ENCODE peak calls at places on chromosomes 6 and 20, in seven cellular contexts. W is HCT116, V is SK-N-SH, H is K562, M is HepG2, X is GM12878, O is H1. C is an unnamed sample.

GRCh38 chr6:10412165-10412947 is 2.5 kb downstream of the TFAP2A start:
- DNase-seq in W (no peak), V (peak; percentile 61), H (no peak), M (no peak), X (no peak), O (no peak), C (no peak)

GRCh38 chr6:139369568-139370046 is 4.8 kb downstream of the CITED2 start:
- DNase-seq in W (no peak), V (peak; percentile 54), H (peak; percentile 64), M (peak; percentile 48), X (no peak), O (no peak), C (peak; percentile 79)

GRCh38 chr20:51712501-51713212 is 55.5 kb downstream of the ATP9A start:
- DNase-seq in W (peak; percentile 15), V (peak; percentile 35), H (no peak), M (peak; percentile 55), X (no peak), O (no peak), C (peak; percentile 41)

GRCh38 chr6:3281669-3282460 is 23.1 kb downstream of the PSMG4 start:
- DNase-seq in W (no peak), V (no peak), H (no peak), M (no peak), X (no peak), O (peak; percentile 21), C (no peak)

GRCh38 chr6:126293891-126294524 is 45.9 kb upstream of the CENPW start:
- DNase-seq in W (no peak), V (no peak), H (no peak), M (no peak), X (no peak), O (no peak), C (no peak)

GRCh38 chr6:149439626-149440025 is 39.6 kb downstream of the SUMO4 start:
- DNase-seq in W (no peak), V (no peak), H (no peak), M (no peak), X (no peak), O (no peak), C (no peak)

GRCh38 chr6:29201966-29202365 is 31.3 kb downstream of the OR2J2 start:
- DNase-seq in W (no peak), V (no peak), H (no peak), M (no peak), X (no peak), O (no peak), C (no peak)

GRCh38 chr20:61682114-61682997 is 383.3 kb downstream of the TAF4 start:
- DNase-seq in W (no peak), V (no peak), H (no peak), M (no peak), X (no peak), O (no peak), C (no peak)

GRCh38 chr20:51456511-51457280 is 85.8 kb downstream of the NFATC2 start:
- DNase-seq in W (peak; percentile 88), V (peak; percentile 89), H (peak; percentile 52), M (peak; percentile 78), X (no peak), O (no peak), C (peak; percentile 94)

GRCh38 chr20:50130995-50131394 is 18.0 kb upstream of the UBE2V1 start:
- DNase-seq in W (no peak), V (no peak), H (no peak), M (no peak), X (no peak), O (no peak), C (no peak)

GRCh38 chr20:25600632-25601031 is 15.3 kb upstream of the NINL start:
- DNase-seq in W (no peak), V (no peak), H (no peak), M (peak; percentile 59), X (no peak), O (no peak), C (peak; percentile 5)

GRCh38 chr6:71496018-71496800 is 207.6 kb downstream of the OGFRL1 start:
- DNase-seq in W (no peak), V (no peak), H (no peak), M (no peak), X (peak; percentile 38), O (no peak), C (no peak)

GRCh38 chr20:45630366-45630765 is 718 bp downstream of the WFDC9 start:
- DNase-seq in W (no peak), V (no peak), H (no peak), M (no peak), X (no peak), O (no peak), C (no peak)

GRCh38 chr6:17601389-17601703 is 1.2 kb downstream of the FAM8A1 start:
- DNase-seq in W (no peak), V (peak; percentile 18), H (no peak), M (no peak), X (no peak), O (no peak), C (no peak)

GRCh38 chr6:37657117-37657886 is 40.4 kb downstream of the MDGA1 start:
- DNase-seq in W (peak; percentile 47), V (no peak), H (no peak), M (no peak), X (no peak), O (no peak), C (peak; percentile 60)

GRCh38 chr20:4327956-4328355 is 312.6 kb upstream of the RNF24 start:
- DNase-seq in W (no peak), V (no peak), H (no peak), M (no peak), X (no peak), O (no peak), C (no peak)

GRCh38 chr6:28211840-28212509 is 13.1 kb upstream of the ZSCAN9 start:
- DNase-seq in W (no peak), V (no peak), H (peak; percentile 67), M (no peak), X (no peak), O (no peak), C (no peak)

GRCh38 chr6:125155344-125155743 is 1.8 kb downstream of the TPD52L1 start:
- DNase-seq in W (no peak), V (no peak), H (no peak), M (no peak), X (no peak), O (no peak), C (no peak)

GRCh38 chr20:25310921-25311728 is 63.2 kb downstream of the PYGB start:
- DNase-seq in W (no peak), V (no peak), H (no peak), M (peak; percentile 55), X (no peak), O (no peak), C (no peak)

GRCh38 chr6:169935348-169935718 is 183.9 kb downstream of the ERMARD start:
- DNase-seq in W (no peak), V (no peak), H (no peak), M (no peak), X (no peak), O (no peak), C (no peak)

GRCh38 chr20:17504326-17504897 is 26.8 kb downstream of the BFSP1 start:
- DNase-seq in W (no peak), V (peak; percentile 52), H (no peak), M (no peak), X (no peak), O (no peak), C (no peak)

DNA sequence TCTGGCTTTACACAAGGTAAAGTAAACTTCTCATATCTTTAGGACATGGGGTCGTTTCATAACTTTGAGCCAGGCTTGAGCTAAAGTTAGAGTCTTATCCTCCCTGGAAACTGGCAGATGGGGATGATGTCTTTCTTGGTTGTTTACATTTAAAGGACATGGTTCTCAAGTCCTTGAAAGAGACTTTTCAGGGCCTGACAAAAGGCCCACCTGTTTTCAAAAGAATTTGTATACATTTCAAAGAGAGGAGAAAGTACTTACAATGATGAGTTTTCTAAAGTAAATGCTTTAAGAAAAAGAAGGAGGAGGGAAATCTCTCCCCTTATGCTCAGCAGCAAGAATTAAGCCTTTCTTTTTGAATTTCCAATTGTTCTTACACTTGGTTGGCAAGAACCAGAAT is 45.7 kb upstream of the TINAG start:
- DNase-seq in W (no peak), V (no peak), H (no peak), M (no peak), X (no peak), O (no peak), C (no peak)
- TF ChIP-seq JUND in W (no peak), V (no peak), H (no peak), M (no peak), X (no peak), O (no peak), C (no peak)

GRCh38 chr6:7697820-7698623 is 27.9 kb upstream of the BMP6 start:
- DNase-seq in W (no peak), V (no peak), H (peak; percentile 64), M (peak; percentile 84), X (no peak), O (no peak), C (no peak)
- TF ChIP-seq JUND in W (no peak), V (peak; percentile 26), H (peak; percentile 83), M (peak; percentile 20), X (no peak), O (no peak), C (no peak)

GRCh38 chr6:72677740-72678139 is 55.9 kb downstream of the KCNQ5 start:
- DNase-seq in W (no peak), V (peak; percentile 35), H (no peak), M (no peak), X (no peak), O (no peak), C (no peak)

GRCh38 chr6:72676995-72677394 is 55.1 kb downstream of the KCNQ5 start:
- DNase-seq in W (no peak), V (no peak), H (no peak), M (no peak), X (no peak), O (no peak), C (peak; percentile 30)

GRCh38 chr6:72674842-72675241 is 53.0 kb downstream of the KCNQ5 start:
- DNase-seq in W (no peak), V (no peak), H (no peak), M (no peak), X (no peak), O (no peak), C (no peak)

GRCh38 chr6:72672906-72673305 is 51.0 kb downstream of the KCNQ5 start:
- DNase-seq in W (no peak), V (no peak), H (no peak), M (no peak), X (no peak), O (no peak), C (no peak)

DNA sequence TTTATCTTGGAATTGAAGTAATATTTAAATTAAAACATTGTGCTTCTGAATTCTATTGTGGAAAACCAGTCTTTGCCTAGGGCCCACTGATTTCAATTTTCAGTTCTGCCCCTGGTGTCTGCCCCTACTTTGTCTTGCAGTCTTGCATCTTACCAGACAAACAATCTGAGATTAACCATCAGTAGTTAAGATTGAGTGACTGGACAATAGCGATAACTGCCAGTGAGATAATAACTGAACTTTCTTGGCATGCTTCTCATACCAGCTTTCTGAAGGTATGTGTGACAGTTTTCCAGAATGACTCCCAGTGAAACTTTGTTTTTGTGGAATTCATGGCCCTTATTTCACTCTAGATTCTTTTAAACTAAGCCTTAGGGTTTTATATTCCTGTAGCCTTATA is 53.5 kb downstream of the KCNQ5 start:
- DNase-seq in W (no peak), V (no peak), H (no peak), M (no peak), X (no peak), O (no peak), C (no peak)
- TF ChIP-seq JUND in W (no peak), V (no peak), H (no peak), M (no peak), X (no peak), O (no peak), C (no peak)

DNA sequence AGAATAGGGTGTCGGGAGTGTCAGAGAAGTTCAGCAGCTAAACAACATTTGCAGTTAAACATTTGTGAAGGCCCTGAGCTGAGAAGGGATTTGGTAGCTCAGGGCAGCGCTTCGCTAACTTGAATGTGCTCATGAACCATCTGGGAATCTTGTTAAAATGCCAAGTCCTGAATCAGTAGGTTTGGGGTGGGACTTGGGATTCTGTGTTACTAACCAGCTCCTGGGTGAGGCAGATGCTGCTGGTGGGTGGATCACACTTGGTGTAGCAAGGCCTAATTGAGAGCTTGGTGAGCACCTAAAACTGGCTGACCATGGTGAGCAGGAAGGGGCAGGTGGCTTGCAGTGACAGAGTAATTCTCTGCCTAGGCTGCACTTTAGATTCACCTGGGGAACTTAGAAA is 5.9 kb downstream of the PTPRA start:
- DNase-seq in W (no peak), V (no peak), H (no peak), M (no peak), X (no peak), O (no peak), C (no peak)
- TF ChIP-seq JUND in W (no peak), V (no peak), H (no peak), M (no peak), X (no peak), O (no peak), C (no peak)